ENCODE peak calls at places on chromosomes 5 and 9, in seven cellular contexts. O, M, X, H, I, Y and Q are unnamed samples. For H3K36me3, the result is how much of the 10 kb centered on the place peaks cover.

GRCh38 chr9:101465330-101465915 is 29.8 kb upstream of the ALDOB start:
- DNase-seq in X (no peak), Y (no peak), H (no peak), M (peak), I (peak), O (peak), Q (no peak)

GRCh38 chr5:52799358-52799982 is 11.8 kb downstream of the ITGA1 start:
- DNase-seq in I (peak), H (no peak), O (peak), X (peak), M (peak), Y (no peak), Q (peak)

GRCh38 chr5:143806568-143806967 is 5.4 kb upstream of the HMHB1 start:
- DNase-seq in M (no peak), X (no peak), O (no peak), I (no peak), H (no peak), Y (peak), Q (no peak)

GRCh38 chr5:74279244-74279643 is 361.3 kb downstream of the ENC1 start:
- DNase-seq in Y (no peak), X (no peak), H (no peak), O (no peak), M (no peak), I (no peak), Q (no peak)

GRCh38 chr5:143481697-143482531 is 78.4 kb upstream of the NR3C1 start:
- DNase-seq in I (no peak), Y (no peak), M (no peak), H (no peak), O (no peak), X (no peak), Q (no peak)

GRCh38 chr5:63262191-63262981 is 683.8 kb downstream of the LRRC70 start:
- DNase-seq in I (no peak), M (no peak), O (no peak), X (no peak), H (no peak), Y (no peak), Q (no peak)

GRCh38 chr5:149853019-149853648 is 91.5 kb downstream of the PDE6A start:
- DNase-seq in X (peak), H (no peak), I (peak), Y (no peak), O (peak), M (peak), Q (peak)

GRCh38 chr9:16002816-16003215 is 450.0 kb downstream of the CCDC171 start:
- DNase-seq in H (no peak), X (no peak), I (no peak), O (no peak), Y (no peak), M (no peak), Q (no peak)

GRCh38 chr5:100430268-100430900 is 104.8 kb upstream of the FAM174A start:
- DNase-seq in X (peak), Y (peak), H (peak), M (peak), O (peak), I (peak), Q (peak)

GRCh38 chr5:93532370-93532769 is 48.6 kb downstream of the NR2F1-AS1 start:
- DNase-seq in O (peak), I (peak), X (peak), M (peak), H (no peak), Y (no peak), Q (no peak)

GRCh38 chr9:20315672-20316071 is 306.6 kb downstream of the MLLT3 start:
- DNase-seq in X (no peak), I (no peak), M (no peak), Y (no peak), O (no peak), H (no peak), Q (no peak)

GRCh38 chr9:110659891-110660541 is 8.6 kb upstream of the MUSK start:
- DNase-seq in H (no peak), Y (no peak), I (no peak), O (no peak), X (no peak), M (no peak), Q (no peak)

GRCh38 chr9:113293285-113293874 is 9.8 kb downstream of the RNF183 start:
- DNase-seq in X (no peak), M (no peak), Y (no peak), O (no peak), H (no peak), I (no peak), Q (no peak)

GRCh38 chr5:172553838-172554344 is 87.2 kb upstream of the NEURL1B start:
- DNase-seq in X (peak), Y (no peak), H (no peak), I (no peak), O (no peak), M (no peak), Q (no peak)

GRCh38 chr5:97443740-97444139 is 260.7 kb upstream of the RIOK2 start:
- DNase-seq in H (no peak), O (no peak), Y (no peak), I (no peak), M (no peak), X (no peak), Q (no peak)

GRCh38 chr5:167582263-167582662 is 709.2 kb upstream of the WWC1 start:
- DNase-seq in Y (no peak), I (no peak), O (no peak), H (no peak), M (no peak), X (no peak), Q (no peak)

GRCh38 chr5:2165203-2165602 is 282.5 kb upstream of the IRX4 start:
- DNase-seq in H (no peak), O (no peak), X (no peak), Y (no peak), M (no peak), I (no peak), Q (no peak)

GRCh38 chr9:114008667-114009410 is 69.3 kb downstream of the AMBP start:
- DNase-seq in O (peak), H (no peak), Y (no peak), M (no peak), X (peak), I (peak), Q (no peak)

GRCh38 chr5:88230546-88231066 is 38.0 kb downstream of the TMEM161B start:
- DNase-seq in O (no peak), H (no peak), Y (no peak), X (no peak), I (no peak), M (no peak), Q (no peak)

GRCh38 chr5:72392326-72392733 is 72.2 kb downstream of the PTCD2 start:
- DNase-seq in O (no peak), X (no peak), I (no peak), M (no peak), Y (no peak), H (no peak), Q (no peak)

GRCh38 chr5:94754824-94755223 is 136.4 kb downstream of the SLF1 start:
- DNase-seq in O (no peak), Y (no peak), M (no peak), I (no peak), H (no peak), X (no peak), Q (no peak)

GRCh38 chr5:30959238-30959637 is 234.2 kb upstream of the CDH6 start:
- DNase-seq in I (no peak), H (no peak), Y (no peak), M (no peak), O (no peak), X (no peak), Q (no peak)

GRCh38 chr5:136308396-136308795 is 56.9 kb downstream of the TRPC7 start:
- DNase-seq in X (no peak), M (no peak), Y (no peak), H (no peak), O (no peak), I (no peak), Q (no peak)

GRCh38 chr9:69190866-69191672 is 17.0 kb downstream of the TJP2 start:
- DNase-seq in O (no peak), M (no peak), X (no peak), I (no peak), Y (no peak), H (no peak), Q (no peak)

GRCh38 chr5:108345541-108346171 is 36.2 kb downstream of the FBXL17 start:
- DNase-seq in M (no peak), X (no peak), O (no peak), H (peak), Y (peak), I (no peak), Q (no peak)

GRCh38 chr5:33997331-33997983 is 10.4 kb downstream of the AMACR start:
- DNase-seq in M (peak), Y (no peak), O (peak), X (peak), I (peak), H (peak), Q (peak)

GRCh38 chr5:134510970-134511795 is 14.3 kb upstream of the JADE2 start:
- DNase-seq in H (no peak), I (no peak), X (no peak), Y (no peak), O (no peak), M (no peak), Q (no peak)

DNA sequence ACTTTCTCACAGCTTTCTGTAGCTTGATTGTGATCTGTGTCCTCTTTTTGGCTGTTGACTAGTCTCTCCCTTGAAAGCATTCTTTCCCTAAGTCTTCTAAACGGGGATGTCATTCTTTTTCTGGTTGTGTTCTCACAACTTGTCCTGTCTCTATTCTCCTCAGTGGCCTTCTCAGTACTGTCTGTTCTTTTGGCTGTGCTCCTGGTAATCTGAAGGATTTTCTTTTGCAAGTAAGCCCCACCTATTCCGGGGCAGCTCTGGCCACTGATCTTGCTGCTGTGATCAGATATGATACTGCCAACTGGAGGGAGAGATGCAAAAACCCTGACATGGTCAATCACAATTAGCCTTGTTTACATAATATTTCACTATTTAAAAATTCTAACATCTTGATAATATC is 172.2 kb downstream of the CDC42SE2 start:
- DNase-seq in H (no peak), O (no peak), M (no peak), X (no peak), I (peak), Y (no peak), Q (no peak)
- H3K36me3 ChIP-seq in H (half or more), O (half or more), M (under half), X (under half), I (under half), Y (under half), Q (half or more)

GRCh38 chr9:4855861-4856260 is 63.1 kb downstream of the RCL1 start:
- DNase-seq in H (no peak), O (no peak), X (peak), I (peak), M (peak), Y (no peak), Q (no peak)

GRCh38 chr9:4852419-4852818 is 59.7 kb downstream of the RCL1 start:
- DNase-seq in X (no peak), M (no peak), I (no peak), O (no peak), Y (no peak), H (no peak), Q (no peak)

GRCh38 chr9:4857163-4857562 is 64.4 kb downstream of the RCL1 start:
- DNase-seq in H (no peak), I (no peak), Y (no peak), O (no peak), X (no peak), M (no peak), Q (no peak)

GRCh38 chr9:4850611-4851010 is 57.9 kb downstream of the RCL1 start:
- DNase-seq in H (no peak), O (no peak), M (no peak), I (peak), X (peak), Y (no peak), Q (no peak)

DNA sequence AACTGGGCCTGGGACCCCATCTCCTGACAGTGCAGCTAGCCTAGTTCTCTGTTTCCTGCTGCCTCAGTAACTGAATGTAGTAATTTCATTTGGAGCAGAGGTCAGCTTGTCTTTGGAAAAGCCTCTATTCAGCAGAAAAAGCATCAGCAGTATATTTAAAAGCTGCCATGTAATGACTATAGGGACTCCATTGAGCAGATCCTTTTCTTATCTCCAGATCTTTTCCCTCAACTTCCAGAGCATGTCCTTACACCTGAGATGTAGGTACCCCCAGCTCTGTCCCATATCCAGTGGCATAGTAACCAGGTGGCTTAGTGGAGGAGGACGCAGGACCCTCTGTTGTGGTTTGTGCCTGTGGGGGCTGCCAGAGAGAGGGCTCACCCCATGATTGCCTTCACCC is 61.4 kb downstream of the RCL1 start:
- DNase-seq in I (no peak), X (no peak), O (no peak), H (no peak), M (no peak), Y (no peak), Q (no peak)
- H3K36me3 ChIP-seq in I (under half), X (under half), O (half or more), H (under half), M (under half), Y (under half), Q (under half)

DNA sequence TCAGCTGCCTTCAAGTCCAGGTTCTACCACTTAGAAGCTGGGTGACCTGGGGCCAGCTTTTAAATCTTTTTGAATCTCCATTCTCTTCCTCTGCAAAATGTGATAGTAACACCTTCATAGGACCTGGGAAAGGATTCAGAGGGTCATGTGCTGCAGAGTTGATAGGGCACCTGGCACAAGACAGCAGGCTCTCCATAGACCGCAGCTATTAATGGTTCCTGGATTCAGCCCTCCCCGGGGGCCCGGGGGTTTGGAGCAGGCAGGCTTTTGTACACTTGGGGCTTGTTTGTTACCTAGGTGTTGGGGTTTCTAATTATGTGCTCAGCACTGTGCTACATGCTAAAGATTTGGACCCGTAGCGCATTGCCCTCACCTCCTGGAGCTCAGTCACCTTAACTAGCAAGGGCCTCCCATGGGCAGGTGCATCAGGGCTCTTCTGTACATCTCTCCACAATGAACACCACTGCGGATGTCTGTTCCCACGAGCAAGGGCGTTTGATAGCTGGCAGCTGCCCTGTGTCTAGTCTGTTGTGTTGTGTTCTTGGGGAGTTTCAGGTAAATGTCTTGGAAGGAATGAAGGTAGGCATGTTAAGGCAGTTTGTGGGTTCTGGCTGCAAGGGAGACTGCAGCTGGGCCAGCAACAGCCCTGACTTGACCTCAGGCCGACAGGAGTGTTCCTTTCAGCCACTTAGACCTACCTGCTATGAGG is 12.1 kb downstream of the PRRC2B start:
- DNase-seq in M (no peak), H (no peak), O (no peak), X (no peak), I (no peak), Y (no peak), Q (no peak)
- H3K36me3 ChIP-seq in M (under half), H (under half), O (under half), X (under half), I (under half), Y (under half), Q (under half)

DNA sequence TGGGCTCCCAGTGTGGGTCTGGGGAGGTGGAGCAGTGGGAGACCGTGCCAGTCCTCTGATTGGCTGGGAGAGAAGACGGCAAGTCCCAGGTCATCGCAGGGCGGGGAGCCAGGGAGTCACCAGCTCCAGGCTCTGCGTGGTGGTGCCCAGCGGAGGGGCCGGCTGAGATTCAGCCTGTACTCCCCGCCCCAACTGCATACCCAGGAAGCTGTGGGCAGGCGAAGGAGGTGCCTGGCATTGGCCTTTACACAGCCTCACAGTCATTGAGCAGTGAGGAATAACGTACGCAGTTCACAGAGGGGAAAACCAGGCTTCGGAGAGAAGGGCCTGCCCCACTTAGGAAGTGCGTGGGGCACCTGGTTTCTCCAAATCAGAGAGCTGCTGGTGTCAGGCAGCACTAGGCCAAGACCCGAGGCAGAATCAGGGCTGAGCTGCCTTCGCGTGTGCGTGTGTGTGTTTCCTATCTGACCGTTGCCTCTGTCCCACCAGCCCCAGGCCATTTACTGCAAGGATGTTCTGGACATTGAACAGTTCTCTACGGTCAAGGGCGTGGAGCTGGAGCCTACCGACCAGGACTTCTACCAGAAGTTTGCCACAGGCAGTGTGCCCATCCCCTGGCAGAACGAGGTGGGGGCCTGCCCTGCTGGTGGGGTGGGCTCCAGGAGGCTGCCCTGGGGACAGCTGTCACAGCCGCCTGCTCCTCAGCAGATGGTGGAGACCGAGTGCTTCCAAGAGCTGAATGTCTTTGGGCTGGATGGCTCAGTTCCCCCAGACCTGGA is 6.2 kb upstream of the PRR7 start:
- DNase-seq in Y (no peak), I (no peak), M (no peak), O (no peak), X (no peak), H (peak), Q (peak)
- H3K36me3 ChIP-seq in Y (under half), I (under half), M (under half), O (half or more), X (under half), H (half or more), Q (half or more)

GRCh38 chr9:106438928-106439327 is 424.0 kb upstream of the ZNF462 start:
- DNase-seq in Y (no peak), X (no peak), O (no peak), M (no peak), I (no peak), H (no peak), Q (no peak)
- H3K36me3 ChIP-seq in Y (under half), X (under half), O (under half), M (under half), I (under half), H (under half), Q (under half)

GRCh38 chr5:151121652-151122051 is 35.9 kb downstream of the ANXA6 start:
- DNase-seq in I (no peak), O (no peak), Y (no peak), H (no peak), M (no peak), X (no peak), Q (no peak)

GRCh38 chr5:151121095-151121494 is 36.5 kb downstream of the ANXA6 start:
- DNase-seq in I (no peak), M (no peak), H (no peak), X (no peak), O (no peak), Y (no peak), Q (no peak)

GRCh38 chr5:151115272-151115905 is 34.6 kb upstream of the TNIP1 start:
- DNase-seq in X (peak), O (peak), I (peak), Y (no peak), M (peak), H (peak), Q (peak)

GRCh38 chr5:151122828-151123227 is 34.8 kb downstream of the ANXA6 start:
- DNase-seq in I (no peak), O (no peak), Y (no peak), H (no peak), M (no peak), X (no peak), Q (no peak)

DNA sequence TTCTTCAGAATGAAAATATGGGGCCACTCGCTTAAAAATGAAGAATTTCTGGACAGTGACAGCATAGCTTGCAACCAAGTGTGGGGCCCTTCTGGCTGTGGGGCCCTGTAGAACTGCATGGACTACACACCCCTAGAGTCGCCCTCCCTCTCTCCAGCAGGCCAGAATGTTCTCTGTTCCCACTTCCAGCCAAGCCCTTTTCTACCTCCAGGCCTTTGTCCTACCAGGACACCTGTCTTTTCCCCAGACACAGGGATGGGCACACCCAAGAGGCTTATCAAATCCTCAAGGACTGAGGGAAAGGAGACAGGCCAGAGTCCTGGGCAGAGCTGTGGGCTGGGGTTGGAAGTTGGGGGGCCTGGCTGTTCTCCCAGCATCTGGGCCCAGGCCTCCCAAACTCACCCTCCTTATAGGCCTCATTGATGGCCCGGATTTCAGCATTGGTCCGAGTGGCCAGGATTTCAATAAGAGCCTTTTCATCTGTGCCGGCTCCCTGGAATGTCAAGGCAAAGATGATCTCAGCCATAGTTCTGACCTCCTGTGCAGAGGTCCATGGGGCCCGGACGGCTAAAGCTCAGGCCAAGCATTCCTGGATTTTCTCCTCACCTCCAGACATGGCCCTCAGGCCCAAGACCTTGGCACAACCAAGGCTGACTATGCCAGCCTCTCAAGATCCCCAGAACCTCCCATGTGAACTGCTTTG is 38.2 kb upstream of the TNIP1 start:
- DNase-seq in H (no peak), I (no peak), X (no peak), Y (no peak), M (no peak), O (no peak), Q (no peak)
- H3K36me3 ChIP-seq in H (half or more), I (half or more), X (half or more), Y (half or more), M (under half), O (half or more), Q (half or more)

GRCh38 chr5:14298126-14298847 is 155.1 kb downstream of the TRIO start:
- DNase-seq in I (no peak), H (no peak), M (no peak), O (no peak), Y (no peak), X (no peak), Q (no peak)
- H3K36me3 ChIP-seq in I (under half), H (under half), M (under half), O (half or more), Y (under half), X (under half), Q (under half)